ENCODE peak calls at places on chromosomes 16 and 17, in nine cellular contexts. Q is vagina, K is A549, L is heart left ventricle, W is IMR-90, Y is uterus, O is HCT116, S is ovary, V is breast epithelium. M is an unnamed sample.

GRCh38 chr17:22454070-22454999 is 762.0 kb downstream of the KCNJ18 start:
- DNase-seq in L (no peak), S (no peak), W (no peak), O (no peak), V (no peak), Y (no peak), K (no peak), Q (peak; percentile 49), M (peak; percentile 77)

GRCh38 chr16:50509521-50510341 is 38.5 kb upstream of the NKD1 start:
- DNase-seq in O (peak; percentile 40), V (no peak), Y (no peak), L (no peak), K (no peak), Q (peak; percentile 34), S (no peak), W (peak; percentile 6), M (no peak)

GRCh38 chr17:69677130-69677529 is 262.6 kb downstream of the MAP2K6 start:
- DNase-seq in W (no peak), L (no peak), Q (no peak), Y (no peak), O (no peak), S (no peak), K (no peak), V (no peak), M (no peak)

GRCh38 chr17:49528966-49529365 is 33.9 kb downstream of the NGFR start:
- DNase-seq in W (no peak), K (no peak), S (no peak), Y (no peak), O (no peak), V (peak; percentile 22), Q (no peak), L (no peak), M (peak; percentile 48)

GRCh38 chr16:67865318-67865717 is 7.5 kb upstream of the EDC4 start:
- DNase-seq in L (no peak), Q (no peak), S (no peak), W (peak; percentile 26), O (no peak), V (no peak), K (peak; percentile 69), Y (no peak), M (no peak)

GRCh38 chr16:10876799-10877341 is at the start of gene CIITA:
- DNase-seq in W (peak; percentile 86), Y (peak; percentile 55), V (peak; percentile 58), S (no peak), L (peak; percentile 77), O (peak; percentile 81), K (no peak), Q (no peak), M (peak; percentile 73)

GRCh38 chr17:79942011-79942405 is 93.7 kb downstream of the TBC1D16 start:
- DNase-seq in O (no peak), L (peak; percentile 21), Y (peak; percentile 19), S (no peak), K (no peak), Q (no peak), V (peak; percentile 46), W (no peak), M (no peak)

GRCh38 chr17:6107791-6108190 is 37.6 kb downstream of the WSCD1 start:
- DNase-seq in Y (no peak), S (no peak), W (no peak), Q (no peak), O (no peak), K (no peak), V (no peak), L (no peak), M (no peak)

GRCh38 chr17:74919440-74920305 is 3.4 kb downstream of the USH1G start:
- DNase-seq in Y (no peak), S (no peak), V (no peak), W (no peak), K (peak; percentile 94), L (no peak), O (no peak), Q (no peak), M (no peak)
- H3K4me3 ChIP-seq in Y (no peak overlapping the region), S (no peak overlapping the region), V (no peak overlapping the region), W (no peak overlapping the region), K (no peak overlapping the region), L (no peak overlapping the region), O (no peak overlapping the region), Q (no peak overlapping the region), M (no peak overlapping the region)

DNA sequence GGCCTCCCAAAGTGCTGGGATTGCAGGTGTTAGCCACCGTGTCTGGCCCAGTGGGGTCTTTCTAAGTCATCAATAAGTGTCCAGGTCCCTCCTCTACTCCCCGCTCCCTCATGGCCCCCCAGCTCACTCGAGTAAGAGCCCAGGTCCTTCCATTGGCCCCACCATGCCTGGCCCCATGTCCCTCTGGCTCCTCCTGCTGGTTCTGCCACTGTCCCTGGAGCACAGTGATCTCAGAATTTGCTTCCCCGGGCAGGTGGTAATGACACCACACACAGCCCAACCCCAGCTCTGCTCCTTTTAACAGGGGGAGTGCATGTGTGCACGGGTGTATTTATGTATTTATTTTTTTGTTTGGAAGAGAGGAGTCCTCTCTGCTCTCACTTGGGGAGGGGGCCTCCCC is 19.6 kb downstream of the MGAT5B start:
- DNase-seq in K (no peak), L (no peak), S (no peak), V (no peak), Y (no peak), W (no peak), O (no peak), Q (no peak), M (no peak)
- TF ChIP-seq CTCF in K (no peak), L (no peak), S (no peak), V (no peak), Y (no peak), W (no peak), O (peak; percentile 32), Q (no peak), M (no peak)

DNA sequence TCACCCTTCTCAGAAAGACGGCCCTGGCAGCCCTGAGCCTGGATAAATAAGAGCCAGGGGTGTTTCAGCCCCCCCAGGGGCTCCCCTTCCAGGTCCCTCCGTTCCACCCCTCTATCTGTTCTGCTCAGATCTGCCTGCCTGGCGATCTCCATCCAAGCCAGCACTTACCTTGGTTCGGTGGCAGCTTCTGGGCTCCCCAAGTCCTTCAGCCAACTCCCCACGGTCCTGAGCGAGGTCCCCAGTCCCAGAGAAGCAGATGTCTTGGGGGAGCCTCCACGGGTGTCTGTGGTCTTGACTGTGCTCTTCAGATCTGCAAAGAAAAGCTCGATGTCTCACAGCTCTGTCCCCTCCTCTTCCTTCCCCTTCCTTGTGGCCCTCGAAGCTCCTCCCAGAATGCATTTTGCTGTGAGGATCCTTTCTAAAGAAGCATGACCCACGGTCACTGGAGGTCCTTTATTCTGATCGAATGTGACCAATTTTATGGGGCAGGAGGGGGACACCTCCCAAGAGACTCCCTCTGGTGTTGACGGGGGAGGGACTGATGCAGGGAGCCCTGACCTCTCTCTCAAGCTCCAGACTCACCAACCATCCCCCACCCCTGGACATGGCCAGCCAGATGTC is at the start of gene PIK3R6:
- DNase-seq in V (no peak), L (no peak), Q (peak; percentile 70), W (no peak), S (no peak), K (no peak), Y (no peak), O (no peak), M (peak; percentile 59)
- TF ChIP-seq POLR2A in V (no peak), L (no peak), Q (no peak), W (no peak), S (no peak), K (no peak), Y (no peak), O (no peak), M (no peak)

GRCh38 chr16:87542531-87543102 is 49.8 kb upstream of the ZCCHC14 start:
- DNase-seq in O (no peak), Q (no peak), S (no peak), K (no peak), L (no peak), Y (no peak), V (no peak), W (no peak), M (no peak)

GRCh38 chr16:87541882-87542234 is 49.0 kb upstream of the ZCCHC14 start:
- DNase-seq in V (no peak), L (peak; percentile 40), K (no peak), W (no peak), S (no peak), Q (no peak), Y (no peak), O (no peak), M (no peak)

GRCh38 chr16:87540072-87540976 is 47.5 kb upstream of the ZCCHC14 start:
- DNase-seq in Q (no peak), K (no peak), W (no peak), L (no peak), S (no peak), V (no peak), O (no peak), Y (no peak), M (no peak)

GRCh38 chr16:87539113-87539512 is 46.3 kb upstream of the ZCCHC14 start:
- DNase-seq in Q (no peak), K (no peak), O (no peak), W (no peak), S (no peak), V (no peak), Y (no peak), L (no peak), M (no peak)

DNA sequence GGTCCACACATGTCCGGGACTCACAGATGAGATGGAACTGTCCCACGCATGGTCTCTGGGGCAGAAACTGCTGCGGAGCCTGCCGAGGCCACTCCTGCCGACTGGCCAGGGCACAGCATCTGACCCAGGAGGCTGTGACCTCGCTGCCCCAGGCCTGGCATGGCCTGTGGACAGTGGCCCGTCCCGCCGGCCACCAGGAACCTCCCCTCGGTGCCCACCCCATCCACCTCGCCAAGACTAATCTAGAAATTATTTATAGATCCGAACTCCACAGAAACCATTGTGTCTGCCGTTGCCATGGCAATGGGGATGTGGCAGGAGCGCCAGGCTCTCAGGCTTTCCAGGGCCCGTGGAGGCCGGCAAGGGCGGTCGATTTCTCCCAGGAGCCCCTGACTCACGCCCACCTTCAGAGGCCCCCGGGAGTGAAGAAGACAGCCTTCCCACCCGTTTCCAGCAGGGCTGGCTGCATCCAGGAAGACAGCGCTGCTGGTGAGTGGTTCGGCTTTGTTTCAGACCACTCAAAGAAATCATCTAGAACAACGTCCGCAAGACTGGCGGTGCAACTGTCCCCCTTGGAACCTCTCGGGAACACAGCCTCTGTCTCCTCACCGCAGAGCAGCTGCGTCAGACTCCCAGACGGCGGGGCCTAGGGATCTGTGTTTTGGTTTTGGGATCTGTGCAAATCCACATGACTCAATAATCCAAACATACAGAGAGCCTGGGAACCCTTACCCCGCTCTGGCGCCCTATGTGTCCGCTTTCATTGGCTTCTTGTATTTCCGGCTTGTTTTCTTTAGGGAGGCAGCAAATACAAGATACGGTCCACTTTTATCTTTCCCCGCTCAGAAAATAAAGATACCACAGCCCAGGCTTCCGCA is 48.4 kb upstream of the ZCCHC14 start:
- DNase-seq in O (no peak), S (peak; percentile 35), Q (no peak), L (peak; percentile 73), Y (no peak), W (peak; percentile 79), V (no peak), K (no peak), M (no peak)
- H3K4me3 ChIP-seq in O (no peak overlapping the region), S (no peak overlapping the region), Q (peak overlapping the region; percentile 16), L (peak overlapping the region; percentile 44), Y (no peak overlapping the region), W (no peak overlapping the region), V (peak overlapping the region; percentile 12), K (no peak overlapping the region), M (no peak overlapping the region)

M was measured in lower leg skin.